ENCODE peak calls at places on chromosomes 6 and 20, in four cellular contexts. Y is HCT116, S is SK-N-SH, J is HepG2. O is an unnamed sample.

GRCh38 chr6:151370509-151371078 is 20.8 kb downstream of the ZBTB2 start:
- DNase-seq in J (no peak), S (no peak), Y (no peak), O (peak)

GRCh38 chr6:169984181-169985120 is 233.0 kb downstream of the ERMARD start:
- DNase-seq in J (no peak), S (no peak), Y (no peak), O (no peak)

GRCh38 chr20:13684566-13685222 is 46.0 kb upstream of the TASP1 start:
- DNase-seq in J (no peak), S (no peak), Y (no peak), O (no peak)

GRCh38 chr6:23559587-23560343 is 566.2 kb upstream of the NRSN1 start:
- DNase-seq in S (no peak), Y (no peak), J (peak), O (no peak)

GRCh38 chr20:52105045-52105572 is 86.5 kb downstream of the ZFP64 start:
- DNase-seq in Y (no peak), J (no peak), S (peak), O (no peak)

GRCh38 chr6:28105286-28105685 is 19.1 kb upstream of the ZSCAN16 start:
- DNase-seq in Y (no peak), J (no peak), S (peak), O (no peak)

GRCh38 chr6:31826793-31827285 is 699 bp upstream of the HSPA1B start:
- DNase-seq in S (no peak), Y (no peak), J (no peak), O (peak)

GRCh38 chr6:123529843-123530242 is 106.9 kb downstream of the TRDN start:
- DNase-seq in Y (no peak), J (no peak), S (no peak), O (no peak)

GRCh38 chr6:52162940-52163908 is 23.0 kb upstream of the IL17A start:
- DNase-seq in Y (peak), J (peak), S (no peak), O (peak)

GRCh38 chr6:11448038-11448437 is 89.5 kb upstream of the TMEM170B start:
- DNase-seq in J (no peak), Y (no peak), S (no peak), O (no peak)

GRCh38 chr20:8215516-8215915 is 83.5 kb downstream of the PLCB1 start:
- DNase-seq in Y (no peak), J (no peak), S (no peak), O (no peak)

GRCh38 chr6:52310932-52311331 is 26.4 kb upstream of the MCM3 start:
- DNase-seq in S (no peak), Y (no peak), J (no peak), O (no peak)

GRCh38 chr6:64547594-64548268 is 912.1 kb downstream of the PHF3 start:
- DNase-seq in S (no peak), J (no peak), Y (no peak), O (no peak)

GRCh38 chr6:11586574-11586973 is 49.0 kb downstream of the TMEM170B start:
- DNase-seq in J (no peak), S (no peak), Y (no peak), O (no peak)

GRCh38 chr6:43774776-43775583 is 5.0 kb downstream of the VEGFA start:
- DNase-seq in Y (no peak), S (peak), J (peak), O (peak)

GRCh38 chr6:155254139-155254538 is 9.7 kb upstream of the CLDN20 start:
- DNase-seq in S (no peak), J (no peak), Y (no peak), O (no peak)

GRCh38 chr20:44745560-44746366 is at the start of gene KCNK15:
- DNase-seq in Y (no peak), S (peak), J (no peak), O (no peak)

GRCh38 chr6:170075659-170076223 is 215.1 kb downstream of the DLL1 start:
- DNase-seq in S (peak), Y (no peak), J (no peak), O (no peak)

GRCh38 chr6:17679726-17680125 is 27.0 kb downstream of the NUP153 start:
- DNase-seq in S (no peak), J (peak), Y (no peak), O (no peak)

GRCh38 chr6:169034523-169035167 is 219.0 kb downstream of the THBS2 start:
- DNase-seq in Y (no peak), S (no peak), J (no peak), O (no peak)

GRCh38 chr6:165515963-165516624 is 146.9 kb downstream of the PDE10A start:
- DNase-seq in Y (peak), J (no peak), S (no peak), O (no peak)

GRCh38 chr6:52672422-52673025 is 1.6 kb downstream of the TMEM14A start:
- DNase-seq in J (no peak), Y (peak), S (no peak), O (no peak)

GRCh38 chr6:62891065-62891647 is 320.1 kb upstream of the FKBP1C start:
- DNase-seq in J (peak), S (peak), Y (no peak), O (no peak)

GRCh38 chr20:51560550-51561307 is 18.2 kb upstream of the NFATC2 start:
- DNase-seq in Y (no peak), S (no peak), J (no peak), O (no peak)

GRCh38 chr6:149031545-149032317 is 284.9 kb downstream of the UST start:
- DNase-seq in S (peak), J (peak), Y (peak), O (peak)

GRCh38 chr6:79413562-79414002 is 123.6 kb downstream of the LCA5 start:
- DNase-seq in Y (no peak), J (no peak), S (no peak), O (peak)

GRCh38 chr6:38269773-38270172 is 370.0 kb downstream of the BTBD9 start:
- DNase-seq in J (no peak), Y (no peak), S (no peak), O (no peak)
- TF ChIP-seq JUND in J (no peak), Y (no peak), S (no peak), O (no peak)

DNA sequence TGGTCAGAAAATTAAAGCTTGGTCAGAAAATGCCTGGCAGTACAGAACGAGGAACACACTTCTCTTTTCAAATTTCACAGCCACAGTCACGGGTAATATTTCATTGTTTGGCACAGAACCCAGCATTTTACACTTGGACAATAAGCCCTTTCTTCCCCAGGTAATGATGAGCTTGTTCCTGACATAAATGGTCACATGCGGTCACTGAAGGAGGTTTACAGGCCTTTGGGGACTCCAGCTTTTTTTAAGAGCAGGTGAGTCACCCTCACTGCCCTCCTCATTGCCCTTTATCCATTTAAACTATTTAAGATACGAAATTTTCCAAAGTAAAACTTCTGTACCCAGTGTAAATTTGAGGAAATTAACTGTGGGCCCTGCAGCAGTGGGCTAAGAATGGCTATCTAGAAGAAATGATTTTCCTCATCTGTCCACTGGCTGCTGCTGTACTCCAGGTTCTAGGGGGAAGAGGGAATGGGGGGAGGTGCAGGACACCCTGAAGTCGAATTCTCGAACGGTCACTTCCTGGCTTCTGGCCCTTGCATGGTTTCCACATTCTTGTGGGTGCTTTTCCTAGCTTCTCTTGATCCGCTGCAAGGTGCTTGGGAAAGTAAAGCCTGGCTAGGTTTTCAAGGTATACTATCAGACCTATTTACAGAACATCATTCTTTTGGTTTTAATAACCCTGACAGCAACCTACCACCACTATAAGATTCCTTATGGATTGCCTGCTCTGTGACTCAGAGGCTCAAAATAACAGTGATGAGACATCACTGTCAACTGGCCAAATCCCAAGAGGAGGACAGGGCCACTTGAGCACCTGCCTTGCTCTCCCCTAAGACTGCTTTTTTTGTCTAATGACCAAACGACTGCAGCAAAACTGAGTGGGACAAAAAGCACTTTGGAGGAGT is 75.8 kb downstream of the PREP start:
- DNase-seq in Y (peak), J (no peak), S (no peak), O (no peak)
- TF ChIP-seq JUND in Y (peak), J (no peak), S (peak), O (no peak)

GRCh38 chr6:116876635-116877611 is at the start of gene RFX6:
- DNase-seq in S (peak), Y (no peak), J (no peak), O (peak)
- TF ChIP-seq JUND in S (no peak), Y (no peak), J (no peak), O (no peak)

DNA sequence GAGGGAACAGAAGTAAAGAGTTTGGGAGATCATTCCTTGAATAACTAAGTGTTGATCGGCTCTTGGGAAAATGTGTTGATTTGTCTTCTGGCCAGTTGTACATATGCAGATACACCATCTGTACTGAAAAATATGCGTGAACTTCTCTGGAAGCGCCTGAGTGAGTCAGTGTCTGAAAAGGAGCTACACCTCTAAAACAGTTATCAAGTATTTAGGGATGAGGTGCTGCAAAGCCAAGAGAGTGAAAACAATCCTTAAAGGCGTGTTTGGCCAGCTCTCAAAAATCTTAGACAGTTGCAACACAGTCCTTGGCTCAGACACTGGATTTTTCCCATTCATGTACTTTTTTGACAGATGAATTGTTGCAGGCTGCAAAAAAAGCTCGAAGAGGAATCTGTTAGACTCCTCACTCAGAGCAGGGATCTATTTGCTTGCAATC is 61.3 kb downstream of the BMP6 start:
- DNase-seq in S (no peak), Y (no peak), J (no peak), O (no peak)
- TF ChIP-seq JUND in S (no peak), Y (no peak), J (no peak), O (no peak)

GRCh38 chr6:85432554-85432953 is 17.3 kb upstream of the NT5E start:
- DNase-seq in Y (no peak), J (no peak), S (no peak), O (no peak)
- TF ChIP-seq JUND in Y (no peak), J (no peak), S (no peak), O (no peak)

GRCh38 chr6:15622045-15622750 is 40.6 kb downstream of the DTNBP1 start:
- DNase-seq in Y (no peak), J (no peak), S (no peak), O (no peak)
- TF ChIP-seq JUND in Y (no peak), J (no peak), S (no peak), O (no peak)

DNA sequence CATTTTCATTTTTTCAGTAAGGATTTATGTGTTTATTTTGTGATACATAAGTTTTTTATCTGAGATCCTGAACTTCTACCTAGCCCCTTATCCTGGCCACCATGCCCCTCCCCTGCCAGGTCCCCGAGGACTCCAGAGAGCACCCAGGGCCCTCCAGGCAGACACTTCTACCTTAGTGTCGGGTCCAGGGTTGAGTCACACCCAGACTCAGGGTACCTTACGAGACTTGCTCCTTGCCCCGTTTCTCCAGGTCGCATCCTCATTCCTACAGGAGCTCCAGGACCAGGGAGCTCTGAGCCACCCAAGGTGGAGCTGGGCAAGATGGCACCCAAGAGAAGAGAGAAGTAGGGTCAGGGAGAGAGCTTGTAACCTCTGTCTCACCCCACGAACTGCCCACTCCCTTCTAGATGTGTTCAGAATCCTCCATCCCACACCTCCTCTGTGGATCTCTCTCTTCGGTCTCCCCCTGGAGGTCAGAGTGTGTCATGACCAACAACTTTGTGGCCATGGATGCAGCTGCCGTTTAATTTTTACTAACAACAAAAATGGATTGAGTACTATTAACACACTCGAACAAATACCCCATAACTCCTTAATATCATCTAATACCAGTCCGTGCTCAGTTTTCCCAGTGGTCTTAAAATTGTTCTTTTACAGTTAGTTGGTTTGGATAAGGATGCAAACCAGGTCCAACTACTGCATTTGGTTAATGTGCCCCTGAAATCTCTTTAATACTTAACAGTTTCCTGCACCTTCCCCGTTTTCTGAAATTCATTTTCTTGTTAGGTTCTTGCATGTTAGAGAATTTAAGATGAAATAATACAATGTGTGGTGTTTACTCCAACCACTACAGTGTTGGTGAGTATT is 130.6 kb upstream of the INSM1 start:
- DNase-seq in J (peak), Y (peak), S (peak), O (peak)
- TF ChIP-seq JUND in J (no peak), Y (no peak), S (no peak), O (no peak)

GRCh38 chr6:158607411-158608170 is 37.0 kb downstream of the DYNLT1 start:
- DNase-seq in J (no peak), Y (no peak), S (no peak), O (no peak)

GRCh38 chr6:158605266-158605878 is 39.2 kb downstream of the DYNLT1 start:
- DNase-seq in J (peak), S (peak), Y (peak), O (peak)

GRCh38 chr6:158609455-158610155 is 34.9 kb downstream of the DYNLT1 start:
- DNase-seq in Y (no peak), J (no peak), S (no peak), O (no peak)

GRCh38 chr6:158608221-158608620 is 36.3 kb downstream of the DYNLT1 start:
- DNase-seq in Y (no peak), J (no peak), S (no peak), O (no peak)

GRCh38 chr6:158606935-158607334 is 37.6 kb downstream of the DYNLT1 start:
- DNase-seq in S (no peak), Y (no peak), J (no peak), O (no peak)
- TF ChIP-seq JUND in S (no peak), Y (no peak), J (no peak), O (no peak)

GRCh38 chr6:3322366-3322890 is 63.7 kb downstream of the PSMG4 start:
- DNase-seq in S (no peak), Y (no peak), J (no peak), O (no peak)
- TF ChIP-seq JUND in S (no peak), Y (no peak), J (no peak), O (no peak)

DNA sequence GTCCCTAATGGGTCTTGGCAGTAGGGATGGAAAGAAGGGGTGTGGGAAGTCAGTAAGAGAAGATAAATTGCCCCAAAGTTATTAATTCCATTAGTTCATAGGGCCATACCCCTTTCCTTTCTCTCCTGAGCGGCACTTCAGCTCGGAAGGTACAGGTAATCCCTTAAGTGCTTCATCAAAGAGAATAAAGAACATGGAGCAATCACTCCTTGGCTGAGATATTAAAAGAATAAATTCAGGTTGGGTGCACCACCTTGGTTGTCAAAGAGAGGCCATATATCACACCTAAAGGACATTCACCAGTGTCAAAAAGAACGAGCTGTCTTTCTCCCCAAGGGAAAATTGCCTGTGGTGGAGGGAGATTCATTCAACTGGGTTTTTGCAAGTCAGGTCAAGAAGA is 87.5 kb downstream of the EDN3 start:
- DNase-seq in S (no peak), J (no peak), Y (no peak), O (no peak)
- TF ChIP-seq JUND in S (no peak), J (no peak), Y (no peak), O (no peak)

O was measured in T47D.